ENCODE peak calls at places on chromosomes 11 and 22, in six cellular contexts. J, S, G, A, Q and H are unnamed samples.

GRCh38 chr22:17633217-17633997 is 4.9 kb upstream of the ATP6V1E1 start:
- DNase-seq in J (no peak), S (no peak), G (no peak), A (no peak), Q (peak), H (peak)

GRCh38 chr11:57597461-57597892 is at the start of gene SERPING1:
- DNase-seq in J (peak), S (peak), G (no peak), A (no peak), Q (peak), H (no peak)

GRCh38 chr11:94511932-94512781 is at the start of gene C11orf97:
- DNase-seq in J (peak), S (no peak), G (peak), A (no peak), Q (peak), H (peak)

GRCh38 chr11:21839870-21840269 is 353.0 kb upstream of the ANO5 start:
- DNase-seq in J (no peak), S (no peak), G (no peak), A (no peak), Q (no peak), H (no peak)

GRCh38 chr22:23899042-23899745 is 5.0 kb downstream of the MIF start:
- DNase-seq in J (no peak), S (no peak), G (no peak), A (no peak), Q (no peak), H (no peak)

GRCh38 chr11:37087650-37088572 is 489.9 kb upstream of the RAG2 start:
- DNase-seq in J (no peak), S (no peak), G (no peak), A (no peak), Q (no peak), H (no peak)

GRCh38 chr11:110349109-110349996 is 52.9 kb upstream of the RDX start:
- DNase-seq in J (no peak), S (no peak), G (no peak), A (no peak), Q (peak), H (no peak)

GRCh38 chr22:24429411-24430365 is 2.3 kb downstream of the ADORA2A start:
- DNase-seq in J (peak), S (no peak), G (peak), A (peak), Q (no peak), H (peak)

GRCh38 chr11:108654994-108655631 is 9.8 kb upstream of the DDX10 start:
- DNase-seq in J (peak), S (no peak), G (peak), A (peak), Q (peak), H (peak)

GRCh38 chr11:3835100-3835485 is 5.7 kb downstream of the RHOG start:
- DNase-seq in J (no peak), S (no peak), G (no peak), A (no peak), Q (no peak), H (no peak)

GRCh38 chr11:15735711-15736110 is 620.6 kb downstream of the SOX6 start:
- DNase-seq in J (no peak), S (no peak), G (no peak), A (no peak), Q (no peak), H (no peak)

GRCh38 chr11:111414267-111414931 is 35.3 kb upstream of the POU2AF1 start:
- DNase-seq in J (no peak), S (no peak), G (no peak), A (peak), Q (no peak), H (no peak)

GRCh38 chr11:41201156-41201555 is 258.3 kb downstream of the LRRC4C start:
- DNase-seq in J (peak), S (no peak), G (no peak), A (peak), Q (peak), H (peak)

GRCh38 chr22:25120761-25121212 is 78.9 kb upstream of the CRYBB3 start:
- DNase-seq in J (peak), S (no peak), G (no peak), A (no peak), Q (no peak), H (no peak)

GRCh38 chr22:50280708-50281383 is 10.7 kb upstream of the MAPK11 start:
- DNase-seq in J (no peak), S (no peak), G (no peak), A (no peak), Q (no peak), H (no peak)

GRCh38 chr22:17366830-17367229 is 2.4 kb upstream of the CECR2 start:
- DNase-seq in J (no peak), S (no peak), G (no peak), A (peak), Q (peak), H (no peak)

GRCh38 chr22:43004362-43005035 is 10.4 kb downstream of the PACSIN2 start:
- DNase-seq in J (no peak), S (no peak), G (no peak), A (no peak), Q (peak), H (no peak)

GRCh38 chr11:65425971-65426838 is 3.6 kb downstream of the NEAT1 start:
- DNase-seq in J (peak), S (no peak), G (no peak), A (peak), Q (peak), H (peak)

GRCh38 chr11:35303596-35304392 is 115.6 kb downstream of the SLC1A2 start:
- DNase-seq in J (peak), S (peak), G (no peak), A (no peak), Q (peak), H (peak)

GRCh38 chr11:14645247-14645912 is 1.8 kb downstream of the PDE3B start:
- DNase-seq in J (no peak), S (no peak), G (no peak), A (no peak), Q (peak), H (no peak)

GRCh38 chr11:104897891-104898684 is at the start of gene CASP12:
- DNase-seq in J (no peak), S (no peak), G (no peak), A (no peak), Q (peak), H (no peak)

GRCh38 chr11:22976146-22976545 is 115.9 kb upstream of the CCDC179 start:
- DNase-seq in J (peak), S (no peak), G (no peak), A (no peak), Q (peak), H (peak)

GRCh38 chr11:89182773-89183172 is 5.1 kb downstream of the TYR start:
- DNase-seq in J (no peak), S (no peak), G (no peak), A (no peak), Q (no peak), H (no peak)

GRCh38 chr22:21713428-21714058 is 22.1 kb downstream of the YPEL1 start:
- DNase-seq in J (no peak), S (no peak), G (no peak), A (no peak), Q (no peak), H (no peak)

GRCh38 chr11:86513746-86514373 is 139.2 kb downstream of the CCDC81 start:
- DNase-seq in J (no peak), S (no peak), G (no peak), A (no peak), Q (no peak), H (no peak)

GRCh38 chr11:116871248-116871647 is 33.8 kb upstream of the APOA1 start:
- DNase-seq in J (no peak), S (no peak), G (no peak), A (no peak), Q (peak), H (peak)

GRCh38 chr11:78045851-78046485 is 17.7 kb upstream of the THRSP start:
- DNase-seq in J (peak), S (peak), G (peak), A (peak), Q (peak), H (peak)
- TF ChIP-seq CTCF in J (peak), S (peak), G (peak), A (peak), Q (peak), H (peak)

GRCh38 chr22:37930952-37931440 is 22.4 kb downstream of the C22orf23 start:
- DNase-seq in J (no peak), S (no peak), G (no peak), A (no peak), Q (no peak), H (no peak)
- TF ChIP-seq CTCF in J (no peak), S (no peak), G (no peak), A (peak), Q (no peak), H (no peak)

GRCh38 chr11:30853470-30853869 is 267.3 kb upstream of the MPPED2 start:
- DNase-seq in J (no peak), S (no peak), G (no peak), A (no peak), Q (no peak), H (no peak)

GRCh38 chr11:30852091-30852490 is 265.9 kb upstream of the MPPED2 start:
- DNase-seq in J (no peak), S (no peak), G (no peak), A (no peak), Q (no peak), H (no peak)

GRCh38 chr11:30852645-30853044 is 266.5 kb upstream of the MPPED2 start:
- DNase-seq in J (no peak), S (no peak), G (no peak), A (no peak), Q (no peak), H (no peak)

GRCh38 chr11:30859709-30860108 is 273.6 kb upstream of the MPPED2 start:
- DNase-seq in J (no peak), S (no peak), G (no peak), A (no peak), Q (no peak), H (no peak)

GRCh38 chr11:30855383-30856006 is 269.3 kb upstream of the MPPED2 start:
- DNase-seq in J (no peak), S (no peak), G (no peak), A (peak), Q (peak), H (peak)
- TF ChIP-seq CTCF in J (no peak), S (peak), G (no peak), A (peak), Q (no peak), H (peak)

GRCh38 chr11:73597956-73598718 is at the start of gene FAM168A:
- DNase-seq in J (peak), S (peak), G (peak), A (peak), Q (peak), H (peak)
- TF ChIP-seq CTCF in J (no peak), S (peak), G (no peak), A (no peak), Q (no peak), H (no peak)

GRCh38 chr11:92136792-92137191 is 87.8 kb upstream of the FAT3 start:
- DNase-seq in J (no peak), S (no peak), G (no peak), A (no peak), Q (no peak), H (peak)
- TF ChIP-seq CTCF in J (no peak), S (no peak), G (no peak), A (no peak), Q (no peak), H (peak)

GRCh38 chr11:1226226-1226961 is 3.5 kb downstream of the MUC5B start:
- DNase-seq in J (no peak), S (no peak), G (peak), A (no peak), Q (no peak), H (no peak)
- TF ChIP-seq CTCF in J (no peak), S (no peak), G (no peak), A (peak), Q (no peak), H (no peak)

GRCh38 chr11:77542296-77542695 is 47.5 kb upstream of the AQP11 start:
- DNase-seq in J (no peak), S (no peak), G (no peak), A (no peak), Q (peak), H (no peak)

GRCh38 chr11:77548552-77549439 is 41.0 kb upstream of the AQP11 start:
- DNase-seq in J (no peak), S (no peak), G (no peak), A (no peak), Q (no peak), H (no peak)

GRCh38 chr11:77547047-77547836 is 42.5 kb upstream of the AQP11 start:
- DNase-seq in J (no peak), S (no peak), G (no peak), A (no peak), Q (no peak), H (no peak)

DNA sequence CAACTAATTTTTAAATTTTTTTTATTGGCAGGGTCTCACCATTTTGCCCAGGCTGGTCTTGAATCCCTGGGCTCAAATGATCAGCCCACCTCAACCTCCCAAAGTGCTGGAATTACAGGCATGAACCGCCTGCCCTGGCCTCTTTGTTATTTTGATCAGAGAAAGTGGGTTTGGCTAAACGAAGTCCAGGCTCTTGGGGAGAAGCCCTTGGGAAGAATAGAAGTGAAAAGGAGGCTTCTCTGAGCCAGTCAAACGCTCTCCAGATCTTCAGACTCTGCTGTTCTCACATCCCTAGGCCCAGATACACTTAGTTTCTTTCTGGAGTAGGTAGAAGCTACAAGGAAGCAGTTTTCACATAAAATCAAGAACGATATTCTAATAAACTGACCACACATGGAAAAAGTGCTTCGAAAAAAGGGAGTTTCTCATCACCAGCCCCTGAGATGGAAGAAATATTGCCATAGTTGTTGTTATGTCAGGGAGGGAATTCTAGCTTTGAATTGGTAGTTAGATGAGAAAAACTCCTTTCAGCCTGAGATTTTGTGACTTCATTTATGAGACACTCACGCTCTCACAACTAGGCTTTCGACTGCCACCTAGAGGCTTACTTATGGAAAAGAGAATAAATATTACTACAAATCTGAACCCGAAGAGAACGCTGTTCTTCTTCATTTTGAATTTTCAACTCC is 41.7 kb upstream of the AQP11 start:
- DNase-seq in J (no peak), S (no peak), G (peak), A (peak), Q (peak), H (peak)
- TF ChIP-seq CTCF in J (no peak), S (peak), G (peak), A (peak), Q (peak), H (peak)

DNA sequence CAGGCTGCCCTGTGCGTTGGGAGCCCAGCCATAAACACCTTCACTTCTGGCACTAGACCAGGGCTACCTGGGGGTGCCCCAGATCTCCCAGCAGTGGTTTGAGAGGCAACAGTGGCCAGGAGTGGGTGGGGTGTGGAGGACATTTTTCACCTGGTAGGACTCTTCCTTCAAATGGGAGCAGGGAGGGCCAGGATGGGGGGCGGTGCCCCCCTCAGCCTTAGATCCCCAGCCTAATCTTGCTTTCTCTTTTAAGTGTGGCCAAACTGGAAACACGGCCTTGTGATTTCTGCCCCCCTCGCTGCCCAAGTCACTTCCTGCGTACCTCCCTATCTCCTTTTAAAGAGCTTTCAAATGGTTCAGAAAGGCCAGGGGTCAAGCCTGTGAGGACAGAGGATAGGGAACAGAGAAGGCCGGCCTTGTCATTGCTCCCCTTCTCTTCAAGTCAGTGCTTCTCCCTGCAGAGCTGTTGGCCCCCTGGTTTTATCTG is 799 bp downstream of the KCNJ5 start:
- DNase-seq in J (peak), S (no peak), G (no peak), A (no peak), Q (no peak), H (no peak)
- TF ChIP-seq CTCF in J (no peak), S (no peak), G (no peak), A (no peak), Q (no peak), H (no peak)

GRCh38 chr11:8867856-8868705 is 42.9 kb upstream of the AKIP1 start:
- DNase-seq in J (no peak), S (no peak), G (no peak), A (no peak), Q (peak), H (peak)

GRCh38 chr11:8873966-8874365 is 37.0 kb upstream of the AKIP1 start:
- DNase-seq in J (no peak), S (no peak), G (no peak), A (no peak), Q (peak), H (no peak)

GRCh38 chr11:8871283-8871775 is 39.7 kb upstream of the AKIP1 start:
- DNase-seq in J (peak), S (peak), G (no peak), A (no peak), Q (peak), H (peak)

GRCh38 chr11:8872017-8872416 is 39.0 kb upstream of the AKIP1 start:
- DNase-seq in J (peak), S (no peak), G (no peak), A (no peak), Q (no peak), H (no peak)

GRCh38 chr11:8870461-8871282 is 40.3 kb upstream of the AKIP1 start:
- DNase-seq in J (peak), S (peak), G (no peak), A (no peak), Q (peak), H (peak)
- TF ChIP-seq CTCF in J (no peak), S (no peak), G (no peak), A (no peak), Q (no peak), H (no peak)